ENCODE peak calls at places on chromosomes 13 and 19, in four cellular contexts. C is colonic mucosa, P is mucosa of descending colon, Q is HFF-Myc. N is an unnamed sample.

GRCh38 chr13:32224916-32225315 is 90.2 kb downstream of the ZAR1L start:
- DNase-seq in C (no peak), P (no peak), Q (no peak), N (no peak)

GRCh38 chr19:12791345-12792047 is at the start of gene JUNB:
- DNase-seq in C (peak), P (peak), Q (peak), N (peak)

GRCh38 chr13:94553766-94554165 is 42.2 kb downstream of the TGDS start:
- DNase-seq in C (no peak), P (no peak), Q (no peak), N (no peak)

GRCh38 chr19:2549701-2550191 is 73.8 kb downstream of the GADD45B start:
- DNase-seq in C (peak), P (peak), Q (no peak), N (peak)

GRCh38 chr13:36919206-36919832 is 719 bp downstream of the SMAD9 start:
- DNase-seq in C (peak), P (no peak), Q (no peak), N (peak)

GRCh38 chr13:59665736-59666135 is 498.0 kb downstream of the DIAPH3 start:
- DNase-seq in C (no peak), P (no peak), Q (no peak), N (no peak)

GRCh38 chr19:56477429-56478338 is 539 bp upstream of the ZNF667 start:
- DNase-seq in C (peak), P (peak), Q (peak), N (peak)

GRCh38 chr13:46126552-46127171 is 21.8 kb upstream of the CPB2 start:
- DNase-seq in C (peak), P (peak), Q (peak), N (peak)

GRCh38 chr13:22964245-22964966 is 216.4 kb upstream of the SGCG start:
- DNase-seq in C (no peak), P (no peak), Q (no peak), N (no peak)

GRCh38 chr19:33713194-33713593 is 83.5 kb upstream of the KCTD15 start:
- DNase-seq in C (no peak), P (no peak), Q (no peak), N (no peak)

GRCh38 chr13:111210945-111211469 is 95.9 kb downstream of the ARHGEF7 start:
- DNase-seq in C (no peak), P (no peak), Q (no peak), N (no peak)

GRCh38 chr19:44890366-44891015 is 563 bp upstream of the TOMM40 start:
- DNase-seq in C (peak), P (peak), Q (peak), N (peak)

GRCh38 chr19:2176336-2176994 is 12.7 kb downstream of the DOT1L start:
- DNase-seq in C (no peak), P (no peak), Q (no peak), N (no peak)

GRCh38 chr13:110499621-110500281 is 61.8 kb downstream of the RAB20 start:
- DNase-seq in C (no peak), P (no peak), Q (peak), N (no peak)

GRCh38 chr13:86383561-86383960 is 584.3 kb upstream of the SLITRK6 start:
- DNase-seq in C (no peak), P (no peak), Q (no peak), N (no peak)

GRCh38 chr13:36323951-36324566 is 22.1 kb downstream of the SPART start:
- DNase-seq in C (no peak), P (no peak), Q (no peak), N (no peak)

GRCh38 chr19:29098863-29099481 is 114.0 kb downstream of the UQCRFS1 start:
- DNase-seq in C (peak), P (peak), Q (peak), N (peak)

GRCh38 chr19:2363419-2363818 is 3.4 kb downstream of the TMPRSS9 start:
- DNase-seq in C (no peak), P (no peak), Q (no peak), N (no peak)

GRCh38 chr13:75739244-75739868 is 103.2 kb downstream of the LMO7 start:
- DNase-seq in C (no peak), P (no peak), Q (no peak), N (no peak)

GRCh38 chr19:15421726-15422260 is 3.0 kb upstream of the AKAP8L start:
- DNase-seq in C (no peak), P (no peak), Q (no peak), N (no peak)

GRCh38 chr19:18809149-18809978 is 18.3 kb upstream of the COMP start:
- DNase-seq in C (peak), P (no peak), Q (no peak), N (no peak)

GRCh38 chr13:113882716-113883115 is 18.8 kb upstream of the GAS6 start:
- DNase-seq in C (no peak), P (no peak), Q (no peak), N (no peak)

GRCh38 chr19:23673132-23673531 is 13.9 kb downstream of the ZNF675 start:
- DNase-seq in C (no peak), P (no peak), Q (no peak), N (no peak)

GRCh38 chr19:33795370-33796163 is 1.1 kb upstream of the KCTD15 start:
- DNase-seq in C (peak), P (peak), Q (no peak), N (peak)

GRCh38 chr19:24062222-24062621 is 24.8 kb upstream of the ZNF254 start:
- DNase-seq in C (no peak), P (no peak), Q (no peak), N (no peak)

GRCh38 chr13:79628463-79628862 is 147.5 kb downstream of the NDFIP2 start:
- DNase-seq in C (no peak), P (no peak), Q (no peak), N (no peak)

GRCh38 chr13:106566682-106567420 is 1.1 kb downstream of the ARGLU1 start:
- DNase-seq in C (peak), P (peak), Q (peak), N (peak)

GRCh38 chr13:32023096-32023495 is 8.5 kb upstream of the FRY start:
- DNase-seq in C (no peak), P (no peak), Q (no peak), N (no peak)

GRCh38 chr19:46173886-46174475 is 25.9 kb downstream of the IGFL2 start:
- DNase-seq in C (no peak), P (no peak), Q (no peak), N (no peak)
- TF ChIP-seq CTCF in C (no peak), P (no peak), Q (no peak), N (no peak)

DNA sequence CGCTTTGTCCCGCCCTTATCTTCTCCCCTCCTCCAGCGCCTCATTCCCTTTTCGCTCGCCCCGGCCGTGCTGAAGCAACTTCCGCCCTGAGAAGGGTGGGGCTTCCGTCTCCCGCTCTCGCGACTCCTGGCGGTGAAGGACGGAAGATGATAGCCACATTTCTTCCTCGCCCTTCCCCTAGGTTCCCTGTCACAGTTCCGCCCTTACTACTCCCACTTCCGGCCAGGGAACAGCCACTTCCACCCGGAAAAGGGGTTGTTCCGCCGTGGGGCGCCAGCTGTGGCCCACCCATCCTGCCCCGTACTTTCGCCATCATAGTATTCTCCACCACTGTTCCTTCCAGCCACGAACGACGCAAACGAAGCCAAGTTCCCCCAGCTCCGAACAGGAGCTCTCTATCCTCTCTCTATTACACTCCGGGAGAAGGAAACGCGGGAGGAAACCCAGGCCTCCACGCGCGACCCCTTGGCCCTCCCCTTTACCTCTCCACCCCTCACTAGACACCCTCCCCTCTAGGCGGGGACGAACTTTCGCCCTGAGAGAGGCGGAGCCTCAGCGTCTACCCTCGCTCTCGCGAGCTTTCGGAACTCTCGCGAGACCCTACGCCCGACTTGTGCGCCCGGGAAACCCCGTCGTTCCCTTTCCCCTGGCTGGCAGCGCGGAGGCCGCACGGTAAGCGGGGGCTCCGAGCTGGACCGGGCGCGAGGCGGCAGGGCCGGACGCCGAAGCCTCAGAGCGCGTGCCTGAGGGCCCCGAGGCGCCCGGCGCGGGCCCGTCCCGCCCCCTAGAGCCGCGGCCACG is at the start of gene RPS19:
- DNase-seq in C (peak), P (peak), Q (peak), N (peak)
- TF ChIP-seq CTCF in C (peak), P (peak), Q (peak), N (peak)

GRCh38 chr19:48558018-48558684 is 6.2 kb downstream of the SULT2B1 start:
- DNase-seq in C (peak), P (peak), Q (no peak), N (no peak)

GRCh38 chr19:48556163-48556562 is 4.2 kb downstream of the SULT2B1 start:
- DNase-seq in C (peak), P (no peak), Q (no peak), N (no peak)

GRCh38 chr19:48556825-48557224 is 4.9 kb downstream of the SULT2B1 start:
- DNase-seq in C (no peak), P (no peak), Q (no peak), N (no peak)

GRCh38 chr19:48561412-48561811 is 9.4 kb downstream of the SULT2B1 start:
- DNase-seq in C (no peak), P (no peak), Q (no peak), N (no peak)

DNA sequence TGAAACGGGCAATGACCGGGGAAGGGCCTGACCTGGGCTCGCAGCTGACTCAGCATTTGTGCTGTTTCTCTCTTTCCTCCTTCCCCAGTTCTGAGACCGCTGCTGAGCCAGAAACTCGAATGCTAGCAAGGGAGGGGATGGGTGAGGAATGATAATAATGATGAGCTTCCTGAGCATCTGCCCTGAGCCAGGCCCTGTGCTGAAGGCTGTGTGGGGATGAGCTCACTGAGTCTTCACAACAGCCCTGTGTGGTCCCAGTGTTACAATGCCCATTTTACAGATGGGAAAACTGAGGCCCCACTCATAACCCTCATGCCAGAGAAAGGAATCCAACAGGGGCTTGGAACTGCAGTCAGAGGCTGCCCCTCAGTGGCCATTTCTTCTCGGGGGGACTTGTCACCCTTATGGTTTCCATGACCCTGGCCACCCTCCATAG is 8.1 kb downstream of the SULT2B1 start:
- DNase-seq in C (no peak), P (no peak), Q (no peak), N (no peak)
- TF ChIP-seq CTCF in C (no peak), P (no peak), Q (no peak), N (no peak)

GRCh38 chr13:70844391-70845108 is 736.3 kb upstream of the KLHL1 start:
- DNase-seq in C (peak), P (peak), Q (no peak), N (no peak)

GRCh38 chr13:70841240-70842061 is 733.2 kb upstream of the KLHL1 start:
- DNase-seq in C (no peak), P (peak), Q (no peak), N (no peak)

DNA sequence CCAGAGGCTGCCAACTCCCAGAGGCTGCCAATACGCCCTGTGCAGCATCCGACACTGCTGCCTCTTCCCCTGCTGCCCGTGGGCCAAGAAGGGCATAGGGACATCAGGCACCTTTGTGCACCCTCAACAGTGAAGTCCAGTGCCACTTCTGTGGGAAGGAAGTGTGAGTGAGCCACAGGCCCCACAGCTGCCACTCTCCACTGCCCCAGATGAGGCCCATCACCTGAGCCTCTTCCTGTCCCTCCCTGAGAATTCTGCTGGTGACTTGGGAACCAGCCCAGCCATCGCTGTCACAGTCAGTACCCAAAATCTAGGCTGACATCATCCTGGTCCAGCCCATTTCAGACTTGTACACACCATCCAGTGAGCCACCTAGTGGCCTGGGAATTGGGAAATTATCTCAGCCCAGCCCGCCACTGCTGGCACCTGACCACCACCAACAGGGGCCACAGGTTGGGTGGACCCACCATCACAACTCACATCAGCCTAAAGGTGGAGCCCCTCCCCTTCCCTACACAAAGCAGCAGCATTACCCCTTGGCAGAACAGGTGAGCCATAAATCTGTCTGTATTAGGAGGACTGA is 733.9 kb upstream of the KLHL1 start:
- DNase-seq in C (no peak), P (peak), Q (no peak), N (no peak)
- TF ChIP-seq CTCF in C (no peak), P (no peak), Q (no peak), N (no peak)

N was measured in upper lobe of right lung.